ENCODE peak calls at places on chromosomes 7 and 10, in nine cellular contexts. G is testis, J is thoracic aorta, T is IMR-90, Q is hepatocyte, I is GM20000, E is activated B cell treated with CpG ODN at 0.5 μM for 24 hours, C is OCI-LY7, B is fibroblast of the aortic adventitia. K is an unnamed sample.

GRCh38 chr10:52135101-52135500 is 179.0 kb upstream of the DKK1 start:
- DNase-seq in G (no peak), J (no peak), T (no peak), Q (no peak), I (no peak), E (no peak), C (no peak), B (no peak), K (no peak)

GRCh38 chr7:98869374-98870070 is at the start of gene TMEM130:
- DNase-seq in G (no peak), J (no peak), T (no peak), Q (no peak), I (no peak), E (peak), C (no peak), B (no peak), K (peak)

GRCh38 chr10:78805176-78805575 is 263.6 kb upstream of the ZMIZ1 start:
- DNase-seq in G (peak), J (peak), T (peak), Q (peak), I (no peak), E (no peak), C (no peak), B (peak), K (no peak)

GRCh38 chr7:158190756-158191155 is 396.9 kb downstream of the PTPRN2 start:
- DNase-seq in G (no peak), J (no peak), T (no peak), Q (no peak), I (no peak), E (no peak), C (no peak), B (no peak), K (no peak)

GRCh38 chr10:43404675-43405221 is 4.2 kb downstream of the HNRNPF start:
- DNase-seq in G (no peak), J (no peak), T (no peak), Q (no peak), I (no peak), E (no peak), C (no peak), B (no peak), K (no peak)

GRCh38 chr10:93397020-93397419 is 85.1 kb downstream of the MYOF start:
- DNase-seq in G (no peak), J (no peak), T (peak), Q (no peak), I (no peak), E (no peak), C (no peak), B (peak), K (no peak)

GRCh38 chr10:31467791-31468535 is 148.9 kb downstream of the ZEB1 start:
- DNase-seq in G (peak), J (no peak), T (no peak), Q (peak), I (no peak), E (no peak), C (peak), B (peak), K (peak)

GRCh38 chr7:132066776-132067175 is 509.5 kb downstream of the PLXNA4 start:
- DNase-seq in G (peak), J (peak), T (peak), Q (peak), I (no peak), E (no peak), C (no peak), B (peak), K (no peak)

GRCh38 chr10:62900829-62901571 is 84.8 kb upstream of the EGR2 start:
- DNase-seq in G (no peak), J (no peak), T (no peak), Q (no peak), I (no peak), E (no peak), C (no peak), B (no peak), K (no peak)

GRCh38 chr10:26357203-26357602 is 80.9 kb upstream of the APBB1IP start:
- DNase-seq in G (no peak), J (no peak), T (no peak), Q (no peak), I (no peak), E (no peak), C (no peak), B (no peak), K (no peak)

GRCh38 chr7:90594791-90595317 is 1.3 kb upstream of the CDK14 start:
- DNase-seq in G (peak), J (peak), T (peak), Q (peak), I (no peak), E (no peak), C (no peak), B (peak), K (no peak)

GRCh38 chr10:68792115-68792514 is 35.2 kb upstream of the STOX1 start:
- DNase-seq in G (no peak), J (no peak), T (peak), Q (no peak), I (no peak), E (no peak), C (peak), B (peak), K (no peak)

GRCh38 chr7:23471090-23471859 is 984 bp upstream of the IGF2BP3 start:
- DNase-seq in G (no peak), J (no peak), T (peak), Q (peak), I (peak), E (peak), C (peak), B (peak), K (peak)

GRCh38 chr7:37027557-37028341 is 303.5 kb upstream of the AOAH start:
- DNase-seq in G (no peak), J (no peak), T (no peak), Q (no peak), I (no peak), E (no peak), C (no peak), B (peak), K (no peak)

GRCh38 chr7:375491-375821 is 85.5 kb downstream of the FOXL3 start:
- DNase-seq in G (no peak), J (no peak), T (no peak), Q (no peak), I (no peak), E (peak), C (no peak), B (no peak), K (no peak)

GRCh38 chr7:157673573-157673972 is 336.8 kb downstream of the DNAJB6 start:
- DNase-seq in G (peak), J (no peak), T (no peak), Q (no peak), I (no peak), E (no peak), C (no peak), B (no peak), K (no peak)

GRCh38 chr7:158056761-158057160 is 530.9 kb downstream of the PTPRN2 start:
- DNase-seq in G (no peak), J (no peak), T (no peak), Q (no peak), I (no peak), E (no peak), C (no peak), B (no peak), K (no peak)

GRCh38 chr7:70376561-70377031 is 755.3 kb upstream of the GALNT17 start:
- DNase-seq in G (no peak), J (no peak), T (no peak), Q (no peak), I (no peak), E (no peak), C (no peak), B (no peak), K (no peak)

GRCh38 chr7:120988591-120989299 is at the start of gene CPED1:
- DNase-seq in G (peak), J (peak), T (peak), Q (peak), I (peak), E (peak), C (peak), B (peak), K (peak)

GRCh38 chr10:74671716-74672115 is 154.7 kb upstream of the KAT6B start:
- DNase-seq in G (no peak), J (no peak), T (no peak), Q (no peak), I (no peak), E (no peak), C (no peak), B (no peak), K (no peak)

GRCh38 chr10:78231930-78232329 is 198.3 kb downstream of the RPS24 start:
- DNase-seq in G (peak), J (no peak), T (no peak), Q (peak), I (no peak), E (no peak), C (no peak), B (peak), K (no peak)

GRCh38 chr10:90742189-90742588 is 115.7 kb downstream of the HTR7 start:
- DNase-seq in G (no peak), J (no peak), T (peak), Q (no peak), I (no peak), E (no peak), C (no peak), B (peak), K (no peak)

GRCh38 chr10:122617476-122618270 is 57.1 kb downstream of the DMBT1 start:
- DNase-seq in G (no peak), J (no peak), T (no peak), Q (no peak), I (no peak), E (no peak), C (no peak), B (no peak), K (no peak)

GRCh38 chr10:35462491-35462934 is 126.2 kb downstream of the CCNY start:
- DNase-seq in G (no peak), J (no peak), T (no peak), Q (no peak), I (peak), E (no peak), C (peak), B (no peak), K (no peak)

GRCh38 chr7:19772858-19773337 is 519 bp downstream of the TMEM196 start:
- DNase-seq in G (peak), J (no peak), T (peak), Q (peak), I (peak), E (no peak), C (no peak), B (peak), K (peak)

GRCh38 chr10:29680091-29680490 is 45.3 kb upstream of the SVIL start:
- DNase-seq in G (no peak), J (no peak), T (no peak), Q (no peak), I (no peak), E (no peak), C (no peak), B (no peak), K (no peak)

GRCh38 chr10:132841254-132841975 is 55.5 kb upstream of the NKX6-2 start:
- DNase-seq in G (no peak), J (no peak), T (no peak), Q (no peak), I (no peak), E (no peak), C (no peak), B (no peak), K (no peak)

GRCh38 chr10:22369433-22370072 is 24.3 kb downstream of the SPAG6 start:
- DNase-seq in G (no peak), J (no peak), T (peak), Q (no peak), I (no peak), E (no peak), C (no peak), B (no peak), K (no peak)

GRCh38 chr10:18472977-18473376 is 178.4 kb downstream of the NSUN6 start:
- DNase-seq in G (no peak), J (no peak), T (no peak), Q (peak), I (peak), E (no peak), C (peak), B (no peak), K (no peak)

GRCh38 chr10:8596929-8597472 is 542.5 kb downstream of the GATA3 start:
- DNase-seq in G (no peak), J (no peak), T (no peak), Q (no peak), I (no peak), E (no peak), C (no peak), B (no peak), K (no peak)

GRCh38 chr7:39453743-39454355 is 112.4 kb upstream of the YAE1 start:
- DNase-seq in G (peak), J (no peak), T (peak), Q (peak), I (peak), E (no peak), C (peak), B (peak), K (peak)

GRCh38 chr7:76424413-76425111 is at the start of gene ZP3:
- DNase-seq in G (no peak), J (no peak), T (no peak), Q (no peak), I (no peak), E (no peak), C (peak), B (no peak), K (peak)

GRCh38 chr7:15686957-15687644 is 618 bp upstream of the MEOX2 start:
- DNase-seq in G (no peak), J (no peak), T (no peak), Q (peak), I (no peak), E (no peak), C (no peak), B (no peak), K (peak)

GRCh38 chr10:58239561-58240169 is 28.0 kb downstream of the IPMK start:
- DNase-seq in G (no peak), J (no peak), T (no peak), Q (no peak), I (no peak), E (no peak), C (no peak), B (no peak), K (no peak)

GRCh38 chr10:110343947-110344346 is 39.2 kb upstream of the SMNDC1 start:
- DNase-seq in G (no peak), J (no peak), T (no peak), Q (no peak), I (no peak), E (no peak), C (no peak), B (no peak), K (no peak)

GRCh38 chr7:18262054-18262453 is 233.5 kb upstream of the HDAC9 start:
- DNase-seq in G (no peak), J (no peak), T (no peak), Q (no peak), I (no peak), E (no peak), C (no peak), B (no peak), K (no peak)

GRCh38 chr7:3561908-3562307 is 260.9 kb downstream of the SDK1 start:
- DNase-seq in G (no peak), J (no peak), T (no peak), Q (peak), I (no peak), E (no peak), C (no peak), B (no peak), K (no peak)

GRCh38 chr10:112579578-112579977 is 132.6 kb downstream of the VTI1A start:
- DNase-seq in G (no peak), J (no peak), T (no peak), Q (no peak), I (no peak), E (no peak), C (no peak), B (no peak), K (no peak)

GRCh38 chr10:88115968-88116367 is 252.5 kb downstream of the PTEN start:
- DNase-seq in G (no peak), J (no peak), T (peak), Q (no peak), I (no peak), E (no peak), C (no peak), B (peak), K (no peak)

GRCh38 chr10:88115406-88115805 is 252.0 kb downstream of the PTEN start:
- DNase-seq in G (no peak), J (no peak), T (no peak), Q (no peak), I (no peak), E (no peak), C (no peak), B (no peak), K (no peak)

GRCh38 chr10:88113232-88113631 is 249.8 kb downstream of the PTEN start:
- DNase-seq in G (no peak), J (no peak), T (no peak), Q (no peak), I (no peak), E (peak), C (peak), B (no peak), K (no peak)

GRCh38 chr10:88113657-88114272 is 250.3 kb downstream of the PTEN start:
- DNase-seq in G (no peak), J (no peak), T (no peak), Q (no peak), I (no peak), E (no peak), C (peak), B (no peak), K (no peak)

GRCh38 chr10:88114368-88114767 is 250.9 kb downstream of the PTEN start:
- DNase-seq in G (peak), J (no peak), T (peak), Q (peak), I (peak), E (no peak), C (peak), B (no peak), K (no peak)
- TF ChIP-seq CTCF in G (peak), J (peak), T (peak), Q (peak), I (peak), E (no peak), C (peak), B (peak), K (peak)

GRCh38 chr7:97555845-97556431 is 175.9 kb upstream of the TAC1 start:
- DNase-seq in G (no peak), J (no peak), T (no peak), Q (no peak), I (no peak), E (no peak), C (no peak), B (no peak), K (no peak)
- TF ChIP-seq CTCF in G (no peak), J (no peak), T (no peak), Q (no peak), I (no peak), E (no peak), C (no peak), B (no peak), K (no peak)

DNA sequence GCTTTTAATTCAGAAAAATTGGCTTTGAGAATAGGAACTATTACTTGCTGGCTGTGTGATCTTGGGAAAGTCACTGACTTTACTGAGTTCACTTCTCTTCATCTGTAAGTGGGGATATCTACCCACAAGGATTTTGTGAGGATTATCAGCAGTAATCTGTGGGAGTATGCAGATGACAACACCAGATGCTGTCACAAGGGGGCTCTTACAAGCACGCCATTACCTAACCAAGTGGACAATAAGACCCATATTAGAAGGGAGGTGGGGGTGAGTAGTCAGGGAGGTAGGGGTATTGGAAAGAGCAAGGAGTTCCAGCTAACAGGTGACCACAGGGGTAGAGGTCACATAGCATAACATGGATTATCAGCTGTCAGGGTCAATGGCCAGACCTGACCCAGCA is 569.4 kb downstream of the SUGCT start:
- DNase-seq in G (no peak), J (no peak), T (no peak), Q (no peak), I (no peak), E (no peak), C (no peak), B (no peak), K (no peak)
- TF ChIP-seq CTCF in G (no peak), J (no peak), T (no peak), Q (no peak), I (no peak), E (no peak), C (peak), B (no peak), K (no peak)

GRCh38 chr10:97944772-97945171 is 85.6 kb downstream of the CRTAC1 start:
- DNase-seq in G (no peak), J (no peak), T (no peak), Q (no peak), I (no peak), E (no peak), C (no peak), B (no peak), K (no peak)
- TF ChIP-seq CTCF in G (no peak), J (no peak), T (no peak), Q (no peak), I (no peak), E (no peak), C (no peak), B (no peak), K (no peak)

GRCh38 chr7:107169120-107170050 is 582 bp downstream of the HBP1 start:
- DNase-seq in G (peak), J (peak), T (peak), Q (peak), I (peak), E (peak), C (peak), B (peak), K (peak)
- TF ChIP-seq CTCF in G (no peak), J (no peak), T (peak), Q (no peak), I (no peak), E (no peak), C (peak), B (no peak), K (no peak)

DNA sequence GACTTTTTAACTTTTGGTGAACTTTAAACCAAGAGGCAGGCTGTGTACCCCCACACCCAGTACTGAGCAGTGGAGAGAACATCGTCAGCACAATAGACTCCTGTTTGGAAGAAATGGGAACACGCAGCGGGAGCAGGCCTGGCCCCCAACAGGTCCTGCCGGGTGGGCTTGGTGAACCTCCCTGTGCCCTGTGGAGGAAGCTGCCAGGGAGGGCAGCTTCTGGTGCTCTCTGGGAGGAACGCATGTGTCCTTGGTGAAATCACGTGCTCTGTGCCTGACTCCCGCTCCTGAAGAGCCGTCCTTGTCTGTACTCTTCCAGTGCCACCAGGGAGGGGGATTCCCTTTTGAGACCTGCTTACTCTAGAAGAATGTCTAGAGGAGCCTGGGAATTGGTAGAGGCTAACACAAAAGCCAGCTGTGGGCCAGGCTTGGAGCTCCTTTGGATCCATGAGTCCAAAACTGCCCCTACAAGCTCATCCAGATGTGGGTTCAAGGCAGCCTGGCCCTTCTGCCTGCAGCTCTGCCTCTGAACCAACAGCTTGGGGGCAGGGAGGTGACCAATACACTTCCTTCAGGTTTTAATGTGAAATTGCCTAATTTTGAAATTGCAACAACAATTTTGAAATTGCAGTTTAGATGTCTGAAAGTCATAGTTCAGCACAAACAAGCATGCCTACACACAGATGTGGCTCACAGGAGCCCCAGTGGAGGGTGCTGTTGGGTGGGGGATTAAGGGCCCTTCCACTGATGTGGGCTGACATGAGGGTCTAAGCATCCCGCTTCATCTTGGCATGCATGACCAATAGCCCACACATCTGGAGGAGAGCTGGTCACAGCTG is 31.8 kb downstream of the CHAT start:
- DNase-seq in G (peak), J (no peak), T (no peak), Q (no peak), I (no peak), E (no peak), C (no peak), B (no peak), K (no peak)
- TF ChIP-seq CTCF in G (no peak), J (no peak), T (no peak), Q (no peak), I (no peak), E (no peak), C (no peak), B (no peak), K (no peak)

GRCh38 chr7:146054909-146055308 is 61.7 kb upstream of the CNTNAP2 start:
- DNase-seq in G (no peak), J (no peak), T (no peak), Q (no peak), I (no peak), E (no peak), C (peak), B (no peak), K (no peak)
- TF ChIP-seq CTCF in G (no peak), J (no peak), T (no peak), Q (no peak), I (no peak), E (no peak), C (peak), B (no peak), K (no peak)

K was measured in GM13976.